ENCODE peak calls at places on chromosomes 12 and 14, in five cellular contexts. D is H1, X is A549, T is SK-N-SH, G is sigmoid colon. M is an unnamed sample.

GRCh38 chr12:132374821-132375445 is 45.5 kb upstream of the GALNT9 start:
- DNase-seq in D (no peak), X (no peak), T (no peak), G (peak), M (no peak)

GRCh38 chr14:102891556-102891955 is 30.9 kb upstream of the AMN start:
- DNase-seq in D (no peak), X (no peak), T (no peak), G (no peak), M (no peak)

GRCh38 chr14:96054661-96055060 is 15.5 kb downstream of the C14orf132 start:
- DNase-seq in D (no peak), X (no peak), T (no peak), G (no peak), M (no peak)

GRCh38 chr14:30223966-30224365 is 296.3 kb upstream of the PRKD1 start:
- DNase-seq in D (no peak), X (no peak), T (no peak), G (no peak), M (peak)

GRCh38 chr12:89862511-89863331 is 154.1 kb upstream of the ATP2B1 start:
- DNase-seq in D (no peak), X (no peak), T (no peak), G (no peak), M (no peak)

GRCh38 chr14:77883479-77884238 is 83.8 kb downstream of the ADCK1 start:
- DNase-seq in D (no peak), X (peak), T (no peak), G (no peak), M (no peak)

GRCh38 chr12:59678759-59679411 is 83.1 kb downstream of the SLC16A7 start:
- DNase-seq in D (no peak), X (no peak), T (no peak), G (peak), M (no peak)

GRCh38 chr14:37585971-37586759 is 8.9 kb downstream of the FOXA1 start:
- DNase-seq in D (no peak), X (no peak), T (no peak), G (no peak), M (no peak)

GRCh38 chr12:51549637-51550036 is 41.4 kb upstream of the SCN8A start:
- DNase-seq in D (no peak), X (no peak), T (no peak), G (no peak), M (no peak)

GRCh38 chr12:51377099-51377984 is 13.9 kb downstream of the GALNT6 start:
- DNase-seq in D (no peak), X (no peak), T (no peak), G (no peak), M (no peak)

GRCh38 chr12:59972941-59973340 is 377.1 kb downstream of the SLC16A7 start:
- DNase-seq in D (no peak), X (peak), T (no peak), G (no peak), M (no peak)

GRCh38 chr12:103250487-103250886 is 245.3 kb downstream of the C12orf42 start:
- DNase-seq in D (no peak), X (no peak), T (no peak), G (no peak), M (no peak)

GRCh38 chr14:20714593-20715250 is 26.2 kb downstream of the ANG start:
- DNase-seq in D (no peak), X (no peak), T (no peak), G (peak), M (peak)

GRCh38 chr12:10753066-10753465 is 29.9 kb upstream of the YBX3 start:
- DNase-seq in D (no peak), X (no peak), T (no peak), G (no peak), M (no peak)

GRCh38 chr14:71117839-71118743 is 210.8 kb downstream of the PCNX1 start:
- DNase-seq in D (peak), X (peak), T (no peak), G (no peak), M (no peak)

GRCh38 chr14:77044776-77045569 is 16.5 kb upstream of the IRF2BPL start:
- DNase-seq in D (no peak), X (peak), T (no peak), G (peak), M (no peak)

GRCh38 chr12:63047146-63047545 is 103.9 kb downstream of the AVPR1A start:
- DNase-seq in D (no peak), X (no peak), T (no peak), G (no peak), M (no peak)

GRCh38 chr12:93766802-93767523 is 89.8 kb downstream of the CRADD start:
- DNase-seq in D (no peak), X (peak), T (peak), G (peak), M (no peak)

GRCh38 chr12:109879332-109880048 is 851 bp downstream of the GLTP start:
- DNase-seq in D (no peak), X (no peak), T (peak), G (no peak), M (no peak)

GRCh38 chr12:58775396-58775795 is 144.9 kb downstream of the LRIG3 start:
- DNase-seq in D (no peak), X (no peak), T (no peak), G (no peak), M (no peak)

GRCh38 chr12:2820432-2820831 is 8.0 kb downstream of the ITFG2 start:
- DNase-seq in D (no peak), X (no peak), T (no peak), G (no peak), M (no peak)

GRCh38 chr14:44204061-44204815 is 302.8 kb downstream of the FSCB start:
- DNase-seq in D (no peak), X (no peak), T (no peak), G (no peak), M (no peak)

GRCh38 chr12:55771736-55772135 is 28.8 kb downstream of the GDF11 start:
- DNase-seq in D (no peak), X (no peak), T (no peak), G (no peak), M (no peak)

GRCh38 chr14:55129086-55129427 is at the start of gene LGALS3:
- DNase-seq in D (no peak), X (peak), T (peak), G (peak), M (peak)

GRCh38 chr14:100558226-100558625 is 29.0 kb downstream of the BEGAIN start:
- DNase-seq in D (no peak), X (no peak), T (no peak), G (no peak), M (no peak)

GRCh38 chr14:58864751-58865519 is 227.2 kb downstream of the DACT1 start:
- DNase-seq in D (no peak), X (no peak), T (peak), G (no peak), M (no peak)

GRCh38 chr12:119744900-119745606 is 77.1 kb downstream of the PRKAB1 start:
- DNase-seq in D (no peak), X (no peak), T (no peak), G (no peak), M (no peak)

GRCh38 chr12:119749666-119750065 is 81.7 kb downstream of the PRKAB1 start:
- DNase-seq in D (no peak), X (no peak), T (peak), G (no peak), M (no peak)

GRCh38 chr12:119746169-119746568 is 78.2 kb downstream of the PRKAB1 start:
- DNase-seq in D (no peak), X (no peak), T (no peak), G (no peak), M (no peak)

GRCh38 chr12:119751961-119752360 is 84.0 kb downstream of the PRKAB1 start:
- DNase-seq in D (no peak), X (no peak), T (no peak), G (no peak), M (no peak)

GRCh38 chr12:119748512-119748911 is 80.6 kb downstream of the PRKAB1 start:
- DNase-seq in D (no peak), X (no peak), T (no peak), G (no peak), M (no peak)
- TF ChIP-seq EP300 in D (no peak), X (no peak), T (no peak), G (no peak), M (no peak)

GRCh38 chr14:81326451-81326850 is 73.7 kb downstream of the STON2 start:
- DNase-seq in D (no peak), X (no peak), T (no peak), G (no peak), M (no peak)

GRCh38 chr14:81319314-81319713 is 80.8 kb downstream of the STON2 start:
- DNase-seq in D (no peak), X (no peak), T (no peak), G (no peak), M (no peak)

GRCh38 chr14:81319946-81320345 is 80.2 kb downstream of the STON2 start:
- DNase-seq in D (no peak), X (no peak), T (no peak), G (no peak), M (no peak)

GRCh38 chr14:81323621-81324400 is 76.3 kb downstream of the STON2 start:
- DNase-seq in D (peak), X (peak), T (no peak), G (no peak), M (peak)

GRCh38 chr14:81323094-81323493 is 77.0 kb downstream of the STON2 start:
- DNase-seq in D (no peak), X (no peak), T (no peak), G (no peak), M (no peak)
- H3K4me3 ChIP-seq in D (peak), X (no peak), T (no peak), G (no peak), M (no peak)

GRCh38 chr14:49579841-49580240 is 6.3 kb downstream of the RPS29 start:
- DNase-seq in D (no peak), X (no peak), T (no peak), G (no peak), M (no peak)
- TF ChIP-seq EP300 in D (no peak), X (no peak), T (no peak), G (no peak), M (no peak)

DNA sequence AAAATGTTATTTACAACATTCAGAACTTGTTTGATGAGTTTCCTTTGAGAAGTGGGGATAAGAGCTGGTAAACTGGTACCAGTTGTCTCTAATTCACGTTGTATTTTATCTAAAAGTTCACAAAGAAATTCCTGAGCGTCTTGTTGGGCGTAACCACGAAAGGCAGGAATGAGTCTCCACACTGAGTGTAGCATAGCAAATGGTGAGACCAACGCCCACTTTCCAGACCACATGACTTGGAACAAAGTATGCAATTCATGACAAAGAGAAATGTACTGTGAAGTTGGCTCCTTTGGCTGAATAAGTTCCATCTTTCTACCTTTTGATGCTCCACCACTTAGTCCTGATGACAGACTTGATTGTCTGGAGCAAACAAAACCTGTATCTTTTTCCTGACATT is 18.4 kb downstream of the USP44 start:
- DNase-seq in D (no peak), X (no peak), T (no peak), G (no peak), M (no peak)
- H3K4me3 ChIP-seq in D (no peak), X (no peak), T (no peak), G (no peak), M (no peak)

M was measured in stomach.